ENCODE peak calls at places on chromosomes 5 and 9, in five cellular contexts. One of them, this sample, is unnamed.

GRCh38 chr9:95874989-95875304 is 544 bp upstream of the ERCC6L2 start:
- DNase-seq in Caki2: no peak
- DNase-seq in progenitor cell of endocrine pancreas: no peak
- DNase-seq in heart left ventricle: peak
- DNase-seq in brain pericyte: no peak
- DNase-seq in this sample: peak

GRCh38 chr9:99166149-99166548 is 55.6 kb downstream of the ALG2 start:
- DNase-seq in brain pericyte: no peak
- DNase-seq in Caki2: no peak
- DNase-seq in progenitor cell of endocrine pancreas: no peak
- DNase-seq in heart left ventricle: no peak
- DNase-seq in this sample: no peak

GRCh38 chr5:81301221-81302015 is at the start of gene ZCCHC9:
- DNase-seq in progenitor cell of endocrine pancreas: peak
- DNase-seq in heart left ventricle: peak
- DNase-seq in Caki2: peak
- DNase-seq in brain pericyte: peak
- DNase-seq in this sample: peak

GRCh38 chr5:153598099-153598498 is 107.6 kb downstream of the GRIA1 start:
- DNase-seq in brain pericyte: no peak
- DNase-seq in heart left ventricle: no peak
- DNase-seq in Caki2: no peak
- DNase-seq in progenitor cell of endocrine pancreas: no peak
- DNase-seq in this sample: no peak

GRCh38 chr5:55066278-55066677 is 36.2 kb upstream of the GZMA start:
- DNase-seq in heart left ventricle: no peak
- DNase-seq in brain pericyte: no peak
- DNase-seq in Caki2: no peak
- DNase-seq in progenitor cell of endocrine pancreas: no peak
- DNase-seq in this sample: no peak

GRCh38 chr9:136095028-136095494 is at the start of gene NACC2:
- DNase-seq in heart left ventricle: peak
- DNase-seq in Caki2: no peak
- DNase-seq in brain pericyte: no peak
- DNase-seq in progenitor cell of endocrine pancreas: no peak
- DNase-seq in this sample: peak

GRCh38 chr9:28234899-28235277 is 661.6 kb upstream of the C9orf72 start:
- DNase-seq in heart left ventricle: no peak
- DNase-seq in progenitor cell of endocrine pancreas: no peak
- DNase-seq in Caki2: peak
- DNase-seq in brain pericyte: no peak
- DNase-seq in this sample: no peak

GRCh38 chr9:75200892-75201470 is 112.7 kb downstream of the OSTF1 start:
- DNase-seq in progenitor cell of endocrine pancreas: no peak
- DNase-seq in Caki2: no peak
- DNase-seq in brain pericyte: no peak
- DNase-seq in heart left ventricle: no peak
- DNase-seq in this sample: no peak

GRCh38 chr5:11394933-11395332 is 509.3 kb downstream of the CTNND2 start:
- DNase-seq in progenitor cell of endocrine pancreas: no peak
- DNase-seq in brain pericyte: no peak
- DNase-seq in Caki2: no peak
- DNase-seq in heart left ventricle: no peak
- DNase-seq in this sample: no peak

GRCh38 chr5:176133877-176134276 is 104.3 kb upstream of the SIMC1 start:
- DNase-seq in progenitor cell of endocrine pancreas: no peak
- DNase-seq in Caki2: no peak
- DNase-seq in heart left ventricle: no peak
- DNase-seq in brain pericyte: no peak
- DNase-seq in this sample: no peak

GRCh38 chr9:69945671-69946141 is 97.9 kb upstream of the MAMDC2 start:
- DNase-seq in Caki2: no peak
- DNase-seq in progenitor cell of endocrine pancreas: no peak
- DNase-seq in heart left ventricle: peak
- DNase-seq in brain pericyte: no peak
- DNase-seq in this sample: peak

GRCh38 chr5:133354323-133355161 is 257.8 kb downstream of the FSTL4 start:
- DNase-seq in heart left ventricle: no peak
- DNase-seq in progenitor cell of endocrine pancreas: no peak
- DNase-seq in brain pericyte: no peak
- DNase-seq in Caki2: no peak
- DNase-seq in this sample: no peak

GRCh38 chr9:113602126-113603119 is 138.9 kb downstream of the RGS3 start:
- DNase-seq in brain pericyte: peak
- DNase-seq in heart left ventricle: peak
- DNase-seq in progenitor cell of endocrine pancreas: no peak
- DNase-seq in Caki2: peak
- DNase-seq in this sample: peak

GRCh38 chr9:96551403-96551802 is 68.2 kb downstream of the CDC14B start:
- DNase-seq in Caki2: no peak
- DNase-seq in heart left ventricle: no peak
- DNase-seq in progenitor cell of endocrine pancreas: no peak
- DNase-seq in brain pericyte: no peak
- DNase-seq in this sample: no peak

This sample was measured in Right ventricle myocardium inferior.